ENCODE peak calls at places on chromosomes 4 and X, in six cellular contexts. O, K, S, F, X and W are unnamed samples.
A peak's percentile ranks its signal among the peaks of the same experiment; 100 is the strongest.

GRCh38 chrX:121008920-121009319 is 23.4 kb upstream of the CT47A1 start:
- DNase-seq in S (no peak), O (no peak), X (no peak), K (peak; percentile 77), F (no peak), W (no peak)

GRCh38 chr4:19791422-19792113 is 460.1 kb upstream of the SLIT2 start:
- DNase-seq in S (no peak), F (no peak), O (no peak), X (no peak), K (peak; percentile 59), W (no peak)

GRCh38 chrX:20028588-20028987 is 37.7 kb upstream of the BCLAF3 start:
- DNase-seq in F (no peak), X (no peak), K (no peak), S (no peak), O (no peak), W (no peak)

GRCh38 chr4:144734522-144734921 is 88.6 kb downstream of the HHIP start:
- DNase-seq in O (no peak), K (no peak), X (no peak), F (no peak), S (no peak), W (no peak)

GRCh38 chr4:921830-922331 is 10.2 kb downstream of the GAK start:
- DNase-seq in K (no peak), F (no peak), X (no peak), S (no peak), O (peak; percentile 26), W (no peak)

GRCh38 chrX:42102586-42103282 is 179.4 kb upstream of the CASK start:
- DNase-seq in X (no peak), O (no peak), K (peak; percentile 64), S (no peak), F (no peak), W (no peak)

GRCh38 chrX:19535481-19535880 is 20.2 kb upstream of the MAP3K15 start:
- DNase-seq in O (no peak), S (no peak), F (no peak), X (no peak), K (peak; percentile 44), W (no peak)

GRCh38 chr4:102344520-102344954 is 745 bp downstream of the SLC39A8 start:
- DNase-seq in X (peak; percentile 53), K (peak; percentile 61), S (peak; percentile 58), F (peak; percentile 58), O (peak; percentile 71), W (no peak)

GRCh38 chr4:140236649-140237160 is 82.7 kb upstream of the MAML3 start:
- DNase-seq in O (no peak), X (no peak), S (no peak), F (no peak), K (no peak), W (no peak)

GRCh38 chrX:53440101-53440500 is 5.9 kb upstream of the HSD17B10 start:
- DNase-seq in O (no peak), F (no peak), S (no peak), X (no peak), K (no peak), W (no peak)
- H3K4me1 ChIP-seq in O (peaks cover 13% of the 10 kb centered on the region), F (peaks cover 19% of the 10 kb centered on the region), S (peaks cover 13% of the 10 kb centered on the region), X (peaks cover 13% of the 10 kb centered on the region), K (no peaks in the 10 kb centered on the region), W (no peaks in the 10 kb centered on the region)

DNA sequence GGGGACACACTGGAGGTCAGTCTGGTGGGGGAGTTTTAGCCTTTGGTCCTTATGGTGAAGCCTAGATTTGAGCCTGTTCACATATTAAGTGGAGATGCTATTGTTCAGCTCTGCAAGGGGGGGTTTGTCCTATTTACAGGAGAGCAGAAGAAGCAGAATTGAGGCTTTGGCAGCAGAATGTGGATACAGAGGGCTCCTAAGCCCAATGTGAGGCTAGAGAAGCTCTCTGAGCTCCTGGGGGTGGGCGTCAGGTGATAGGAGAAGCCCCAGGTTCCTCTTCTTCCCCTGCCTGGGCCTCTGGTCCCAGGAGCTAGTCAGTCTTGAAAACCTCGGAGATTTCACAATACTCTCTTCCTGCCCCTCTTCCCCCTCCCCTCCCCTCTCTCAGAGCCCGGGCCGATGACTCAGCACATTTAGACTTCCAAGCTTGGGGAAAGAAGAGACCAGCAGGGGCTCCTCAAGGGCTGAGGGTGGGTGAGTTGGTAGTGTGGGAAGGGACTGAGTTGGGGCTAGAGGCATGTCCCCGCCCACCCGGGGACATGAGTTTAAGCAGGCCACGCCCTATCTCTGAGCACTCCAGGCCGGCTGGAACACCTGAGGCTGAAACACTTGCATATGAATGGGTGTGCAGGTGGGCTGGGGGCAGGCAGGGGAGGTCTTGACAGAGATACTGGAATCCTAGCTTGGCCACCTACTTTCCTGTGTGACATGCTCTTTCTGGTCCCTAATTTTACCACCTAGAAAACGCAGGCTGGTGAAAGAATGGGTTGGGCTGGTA is 3.4 kb downstream of the TFE3 start:
- DNase-seq in K (peak; percentile 95), F (peak; percentile 53), X (peak; percentile 52), O (peak; percentile 66), S (peak; percentile 46), W (peak; percentile 52)
- H3K27ac ChIP-seq in K (peak overlapping the region; percentile 92), F (peak overlapping the region; percentile 66), X (peak overlapping the region; percentile 94), O (peak overlapping the region; percentile 96), S (peak overlapping the region; percentile 78), W (peak overlapping the region; percentile 63)

GRCh38 chr4:142353149-142353738 is 492.9 kb downstream of the INPP4B start:
- DNase-seq in S (no peak), F (no peak), O (no peak), X (no peak), K (peak; percentile 81), W (no peak)
- H3K4me1 ChIP-seq in S (peaks cover 80% of the 10 kb centered on the region), F (peaks cover 67% of the 10 kb centered on the region), O (peaks cover 56% of the 10 kb centered on the region), X (peaks cover 77% of the 10 kb centered on the region), K (peaks cover 41% of the 10 kb centered on the region), W (no peaks in the 10 kb centered on the region)

GRCh38 chr4:39759569-39759968 is 61.6 kb downstream of the UBE2K start:
- DNase-seq in X (no peak), F (no peak), S (no peak), K (no peak), O (no peak), W (no peak)

GRCh38 chr4:39754309-39754708 is 56.4 kb downstream of the UBE2K start:
- DNase-seq in S (no peak), X (no peak), K (no peak), O (no peak), F (no peak), W (no peak)

GRCh38 chr4:39758176-39758575 is 60.2 kb downstream of the UBE2K start:
- DNase-seq in X (no peak), S (no peak), F (no peak), O (no peak), K (no peak), W (no peak)

GRCh38 chr4:39750216-39750615 is 52.3 kb downstream of the UBE2K start:
- DNase-seq in S (no peak), K (peak; percentile 9), X (no peak), O (no peak), F (no peak), W (no peak)

DNA sequence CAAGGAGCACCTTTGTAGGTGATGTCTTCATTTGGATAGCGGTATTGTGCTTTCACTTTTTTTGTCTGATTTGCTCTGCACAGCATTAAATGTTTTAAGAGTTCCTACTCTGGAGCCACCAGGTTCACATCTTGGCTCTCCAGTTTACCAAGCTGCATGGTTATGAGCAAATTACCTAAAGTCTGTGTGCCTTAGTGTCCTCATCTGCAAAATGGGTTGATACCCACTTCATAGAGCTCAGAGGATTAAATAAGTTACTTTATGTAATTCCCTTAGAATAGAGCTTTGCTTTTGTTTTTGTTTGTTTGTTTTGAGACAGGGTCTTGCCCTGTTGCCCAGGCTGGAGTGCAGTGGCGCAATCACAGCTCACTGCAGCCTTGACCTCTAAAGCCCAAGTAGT is 58.2 kb downstream of the UBE2K start:
- DNase-seq in O (no peak), S (no peak), K (no peak), F (no peak), X (no peak), W (no peak)
- H3K27ac ChIP-seq in O (no peak overlapping the region), S (no peak overlapping the region), K (no peak overlapping the region), F (no peak overlapping the region), X (no peak overlapping the region), W (no peak overlapping the region)

GRCh38 chr4:168787334-168787733 is 222.7 kb downstream of the CBR4 start:
- DNase-seq in F (no peak), X (no peak), O (no peak), S (no peak), K (no peak), W (no peak)

GRCh38 chr4:168791376-168791775 is 218.7 kb downstream of the CBR4 start:
- DNase-seq in O (no peak), F (no peak), X (no peak), K (no peak), S (no peak), W (no peak)

GRCh38 chr4:168784786-168785461 is 225.1 kb downstream of the CBR4 start:
- DNase-seq in K (no peak), O (no peak), F (peak; percentile 61), X (no peak), S (no peak), W (no peak)

GRCh38 chr4:168790898-168791297 is 219.2 kb downstream of the CBR4 start:
- DNase-seq in X (no peak), S (no peak), K (no peak), O (no peak), F (no peak), W (no peak)

GRCh38 chr4:168787801-168788200 is 222.3 kb downstream of the CBR4 start:
- DNase-seq in K (no peak), S (no peak), O (no peak), F (no peak), X (no peak), W (no peak)
- H3K4me1 ChIP-seq in K (no peaks in the 10 kb centered on the region), S (peaks cover 21% of the 10 kb centered on the region), O (peaks cover 24% of the 10 kb centered on the region), F (peaks cover 23% of the 10 kb centered on the region), X (peaks cover 25% of the 10 kb centered on the region), W (peaks cover 3% of the 10 kb centered on the region)

DNA sequence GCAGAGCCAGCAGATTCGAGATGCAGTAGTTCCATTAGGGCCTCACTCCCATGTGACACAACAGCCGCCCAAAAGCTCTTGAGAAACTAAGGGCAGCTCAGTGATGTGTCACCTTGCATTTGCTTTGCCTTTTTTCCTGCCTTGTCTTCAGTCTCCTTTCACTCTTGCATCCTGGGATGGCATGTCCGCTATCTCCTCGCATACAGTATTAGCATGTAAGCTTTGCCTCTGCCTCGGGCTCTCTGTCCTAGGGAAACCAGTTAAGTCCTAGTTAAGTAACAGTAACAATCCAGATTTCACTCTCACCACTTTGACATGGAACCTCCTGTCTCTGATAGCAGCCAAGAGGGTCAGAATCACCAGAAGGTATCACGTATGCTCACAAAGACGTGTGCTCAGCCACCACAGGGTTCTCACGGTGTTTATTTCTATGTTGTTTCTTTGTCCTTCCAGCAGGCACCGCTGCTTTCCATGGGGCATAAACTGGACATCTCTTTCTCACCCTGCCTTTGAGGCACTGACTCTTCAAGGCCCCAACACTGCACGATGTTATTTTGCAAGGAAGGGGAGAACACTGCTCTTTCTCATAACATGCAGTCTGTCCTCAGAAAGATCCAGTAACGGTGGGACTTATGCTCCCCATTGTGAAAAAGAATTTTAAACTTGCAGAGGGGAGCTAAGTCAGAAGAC is 26.7 kb upstream of the SORBS2 start:
- DNase-seq in O (no peak), F (no peak), K (no peak), X (no peak), S (no peak), W (no peak)
- H3K27ac ChIP-seq in O (peak overlapping the region; percentile 75), F (peak overlapping the region; percentile 57), K (peak overlapping the region; percentile 81), X (peak overlapping the region; percentile 88), S (peak overlapping the region; percentile 84), W (peak overlapping the region; percentile 65)